ENCODE peak calls at places on chromosomes 6 and 20, in four cellular contexts. O, Z, K and A are unnamed samples. For H3K4me1, the result is how much of the 10 kb centered on the place peaks cover.

GRCh38 chr20:57560554-57561355 is at the start of gene PCK1:
- DNase-seq in O (no peak), Z (peak), K (no peak), A (peak)

GRCh38 chr6:34412643-34413214 is 13.1 kb downstream of the RPS10 start:
- DNase-seq in O (no peak), Z (no peak), K (no peak), A (no peak)

GRCh38 chr20:45336530-45337366 is 11.5 kb downstream of the SDC4 start:
- DNase-seq in O (no peak), Z (no peak), K (no peak), A (peak)

GRCh38 chr6:11225990-11226389 is 6.5 kb downstream of the NEDD9 start:
- DNase-seq in O (no peak), Z (no peak), K (no peak), A (no peak)

GRCh38 chr20:10864076-10864672 is 190.4 kb upstream of the JAG1 start:
- DNase-seq in O (no peak), Z (peak), K (peak), A (no peak)

GRCh38 chr20:63775096-63775978 is 35.8 kb downstream of the SLC2A4RG start:
- DNase-seq in O (peak), Z (no peak), K (peak), A (no peak)

GRCh38 chr6:169070506-169071176 is 183.0 kb downstream of the THBS2 start:
- DNase-seq in O (no peak), Z (peak), K (no peak), A (peak)

GRCh38 chr6:31204751-31205145 is 34.3 kb upstream of the POU5F1 start:
- DNase-seq in O (no peak), Z (no peak), K (no peak), A (no peak)

GRCh38 chr6:149234051-149234962 is 83.2 kb upstream of the TAB2 start:
- DNase-seq in O (peak), Z (no peak), K (no peak), A (no peak)

GRCh38 chr20:35551485-35551884 is 9.6 kb downstream of the ERGIC3 start:
- DNase-seq in O (no peak), Z (no peak), K (no peak), A (no peak)

DNA sequence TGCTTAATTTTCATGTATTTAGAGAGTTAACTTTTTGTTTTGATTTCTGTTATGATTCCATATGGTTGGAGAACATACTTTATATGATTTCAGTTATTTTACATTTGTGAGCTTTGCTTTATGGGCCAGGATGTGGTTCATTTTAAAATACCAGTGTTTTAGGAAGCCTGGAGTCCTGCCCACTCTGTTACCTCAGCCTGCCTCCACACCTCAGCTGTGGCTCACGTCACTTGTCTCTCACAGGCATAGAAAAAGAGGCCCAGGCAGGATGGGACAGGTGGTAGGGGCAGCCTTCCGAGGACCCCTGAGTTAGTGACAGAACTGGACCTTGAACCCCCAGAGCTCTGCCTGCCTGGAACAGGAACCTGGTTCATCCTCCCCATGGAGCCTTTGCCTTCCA is 16.0 kb downstream of the PSMF1 start:
- DNase-seq in O (no peak), Z (no peak), K (no peak), A (no peak)
- TF ChIP-seq CTCF in O (no peak), Z (no peak), K (no peak), A (no peak)

DNA sequence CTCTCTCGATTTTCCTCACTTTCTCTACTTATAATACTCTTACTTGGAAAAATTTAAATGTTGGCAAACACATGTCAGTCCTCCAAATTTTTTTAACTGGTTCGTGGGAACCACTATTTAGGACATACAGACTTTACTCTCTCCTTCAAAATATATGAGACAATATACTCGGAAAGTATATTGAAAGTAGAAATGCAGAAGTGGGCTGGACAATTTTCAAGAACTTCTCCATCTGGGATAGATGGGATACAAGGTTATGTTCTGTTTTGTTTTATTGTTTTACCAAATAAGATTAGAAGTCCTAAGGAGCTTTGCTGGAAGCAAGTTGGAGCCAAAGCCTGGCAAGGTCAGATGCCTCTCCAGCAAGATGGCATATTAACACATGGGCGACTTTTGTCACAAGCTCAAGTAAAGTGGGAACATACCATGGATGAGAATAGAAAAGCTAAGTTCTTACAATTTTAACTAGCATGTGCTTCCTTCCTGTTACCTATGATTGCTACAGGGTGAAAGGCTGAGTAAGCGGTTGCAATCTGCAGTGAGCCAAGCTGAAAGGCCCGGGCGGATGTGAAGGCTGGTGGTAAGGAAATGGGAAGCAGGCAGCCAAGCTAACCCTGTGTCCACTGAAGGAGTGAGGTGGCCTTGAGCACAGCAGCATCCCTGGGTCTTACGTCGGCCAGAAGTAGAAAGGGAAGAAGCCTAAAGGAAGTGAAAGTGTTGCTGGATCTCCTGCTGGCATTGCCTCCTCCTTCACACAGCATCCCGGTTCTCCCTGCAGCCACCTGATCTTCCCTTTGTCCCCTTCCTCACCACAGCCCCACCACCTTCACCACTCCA is 7.1 kb downstream of the MAP3K5 start:
- DNase-seq in O (peak), Z (peak), K (no peak), A (peak)
- H3K4me1 ChIP-seq in O (under half), Z (half or more), K (under half), A (half or more)

GRCh38 chr20:9330151-9330550 is 184.2 kb upstream of the LAMP5 start:
- DNase-seq in O (no peak), Z (no peak), K (no peak), A (no peak)
- H3K27ac ChIP-seq in O (no peak), Z (no peak), K (no peak), A (no peak)

GRCh38 chr6:157679605-157680580 is 143.2 kb upstream of the SNX9 start:
- DNase-seq in O (no peak), Z (no peak), K (no peak), A (no peak)
- TF ChIP-seq CTCF in O (no peak), Z (no peak), K (no peak), A (no peak)

GRCh38 chr6:37988696-37989095 is 169.2 kb downstream of the ZFAND3 start:
- DNase-seq in O (no peak), Z (no peak), K (no peak), A (no peak)
- H3K4me1 ChIP-seq in O (under half), Z (half or more), K (under half), A (under half)

GRCh38 chr6:36836771-36837339 is 2.4 kb downstream of the CPNE5 start:
- DNase-seq in O (no peak), Z (no peak), K (no peak), A (no peak)
- H3K27ac ChIP-seq in O (no peak), Z (peak), K (no peak), A (no peak)

DNA sequence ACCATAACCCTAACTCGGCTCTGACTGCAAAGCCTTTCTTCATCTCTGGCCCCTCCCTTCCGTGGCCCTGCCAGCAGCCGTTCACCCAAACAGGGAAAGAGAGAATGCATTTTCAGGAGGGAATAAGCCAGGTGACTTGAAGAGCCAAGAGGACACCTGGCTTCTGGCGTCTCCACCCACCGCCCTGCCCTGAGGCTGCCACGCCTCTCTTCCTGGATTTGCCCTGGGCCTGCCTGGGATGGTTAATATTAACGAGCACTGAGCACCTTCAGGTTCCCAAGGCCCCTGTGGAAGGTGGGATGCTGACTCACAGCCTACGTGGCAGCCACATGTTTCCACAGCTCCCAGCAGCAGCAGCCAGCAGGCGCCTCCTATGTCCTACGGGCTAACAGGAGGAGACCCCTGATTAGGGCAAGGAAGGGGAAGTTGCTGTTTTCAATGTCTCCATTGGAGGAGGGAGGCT is 138.0 kb upstream of the RREB1 start:
- DNase-seq in O (no peak), Z (no peak), K (peak), A (no peak)
- TF ChIP-seq CTCF in O (no peak), Z (no peak), K (no peak), A (no peak)

GRCh38 chr6:35495258-35496035 is 1.4 kb downstream of the TEAD3 start:
- DNase-seq in O (no peak), Z (no peak), K (no peak), A (no peak)

GRCh38 chr6:35494161-35494563 is 2.7 kb downstream of the TEAD3 start:
- DNase-seq in O (peak), Z (peak), K (peak), A (no peak)

GRCh38 chr6:35491558-35492541 is 5.0 kb downstream of the TEAD3 start:
- DNase-seq in O (no peak), Z (peak), K (no peak), A (no peak)

GRCh38 chr6:35492664-35493284 is 4.1 kb downstream of the TEAD3 start:
- DNase-seq in O (no peak), Z (peak), K (no peak), A (no peak)

DNA sequence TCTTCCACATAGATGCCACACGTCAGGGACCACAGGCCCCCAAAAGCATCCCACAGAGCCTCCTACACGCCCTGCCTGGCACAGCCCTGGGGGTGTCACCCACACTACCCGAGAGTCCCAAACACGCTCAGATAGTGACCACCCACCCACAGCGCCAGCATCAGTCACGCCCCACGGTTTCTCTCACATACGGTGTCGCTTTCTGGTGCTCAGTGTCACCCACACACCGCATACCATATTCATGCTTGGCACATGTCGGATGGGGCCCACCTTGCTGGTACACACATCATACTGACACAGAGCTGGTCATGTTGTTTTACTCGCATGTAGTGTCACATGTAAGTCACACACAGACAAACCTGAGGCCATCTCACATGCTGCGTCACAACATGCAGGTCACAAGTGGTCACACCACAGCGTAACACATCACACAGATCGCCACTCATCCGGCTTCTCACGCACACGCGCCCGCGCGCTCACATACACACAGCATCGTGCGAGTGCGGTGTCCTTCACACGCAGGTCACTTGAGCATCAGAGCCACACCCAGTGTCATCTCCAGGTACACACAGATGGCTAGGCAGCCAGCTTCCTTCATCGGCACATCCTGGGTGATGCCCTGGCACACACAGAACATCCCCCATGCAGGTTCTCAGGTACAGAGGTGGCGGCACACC is 3.4 kb downstream of the TEAD3 start:
- DNase-seq in O (no peak), Z (peak), K (no peak), A (no peak)
- H3K4me1 ChIP-seq in O (under half), Z (half or more), K (half or more), A (under half)